ENCODE peak calls at places on chromosomes 1 and 21, in nine cellular contexts. J is heart left ventricle; R is CD4-positive, CD25-positive, alpha-beta regulatory T cell; H is neuronal stem cell; G is fibroblast of lung; B is sigmoid colon; D is right lobe of liver; T is aorta; X is heart right ventricle. K is an unnamed sample.

GRCh38 chr1:67479146-67479891 is 49.1 kb upstream of the SERBP1 start:
- DNase-seq in J (no peak), R (no peak), H (no peak), G (peak), B (no peak), D (no peak), T (peak), X (peak), K (peak)

GRCh38 chr1:223887724-223888428 is 42.1 kb upstream of the TP53BP2 start:
- DNase-seq in J (peak), R (no peak), H (no peak), G (peak), B (no peak), D (no peak), T (peak), X (peak), K (peak)

GRCh38 chr1:39082140-39082799 is 56.1 kb downstream of the NDUFS5 start:
- DNase-seq in J (no peak), R (no peak), H (peak), G (no peak), B (no peak), D (no peak), T (no peak), X (no peak), K (no peak)

GRCh38 chr1:68231627-68232303 is 558 bp downstream of the WLS start:
- DNase-seq in J (peak), R (no peak), H (no peak), G (peak), B (peak), D (peak), T (peak), X (peak), K (peak)

GRCh38 chr1:41389009-41389408 is 27.8 kb downstream of the FOXO6 start:
- DNase-seq in J (no peak), R (no peak), H (no peak), G (no peak), B (no peak), D (no peak), T (no peak), X (no peak), K (peak)

GRCh38 chr1:28966617-28967016 is 52.2 kb downstream of the EPB41 start:
- DNase-seq in J (no peak), R (no peak), H (no peak), G (no peak), B (no peak), D (no peak), T (no peak), X (no peak), K (no peak)

GRCh38 chr1:117836069-117836468 is 93.4 kb downstream of the GDAP2 start:
- DNase-seq in J (no peak), R (peak), H (no peak), G (no peak), B (no peak), D (no peak), T (no peak), X (no peak), K (no peak)

GRCh38 chr1:44924835-44925464 is 61.4 kb downstream of the EIF2B3 start:
- DNase-seq in J (no peak), R (peak), H (no peak), G (peak), B (no peak), D (no peak), T (no peak), X (no peak), K (no peak)

GRCh38 chr1:184838374-184838995 is 83.8 kb upstream of the EDEM3 start:
- DNase-seq in J (peak), R (no peak), H (no peak), G (peak), B (peak), D (no peak), T (no peak), X (peak), K (peak)

GRCh38 chr1:209839875-209840491 is 12.2 kb downstream of the UTP25 start:
- DNase-seq in J (no peak), R (no peak), H (no peak), G (peak), B (no peak), D (no peak), T (no peak), X (no peak), K (no peak)

GRCh38 chr1:205417884-205418283 is 4.0 kb downstream of the LEMD1 start:
- DNase-seq in J (no peak), R (no peak), H (no peak), G (no peak), B (no peak), D (no peak), T (no peak), X (no peak), K (no peak)

GRCh38 chr1:84156210-84156621 is 12.1 kb downstream of the PRKACB start:
- DNase-seq in J (no peak), R (no peak), H (no peak), G (peak), B (no peak), D (no peak), T (no peak), X (no peak), K (no peak)

GRCh38 chr1:203839081-203839480 is 22.3 kb upstream of the SNRPE start:
- DNase-seq in J (no peak), R (no peak), H (no peak), G (peak), B (no peak), D (no peak), T (no peak), X (no peak), K (no peak)

GRCh38 chr1:150151291-150152181 is 1.8 kb downstream of the PLEKHO1 start:
- DNase-seq in J (peak), R (peak), H (no peak), G (no peak), B (peak), D (no peak), T (no peak), X (peak), K (no peak)

GRCh38 chr1:236413688-236414087 is 19.6 kb downstream of the EDARADD start:
- DNase-seq in J (no peak), R (no peak), H (no peak), G (no peak), B (no peak), D (peak), T (no peak), X (no peak), K (no peak)

GRCh38 chr1:15755643-15756040 is 3.0 kb upstream of the FBLIM1 start:
- DNase-seq in J (no peak), R (no peak), H (no peak), G (no peak), B (no peak), D (no peak), T (no peak), X (no peak), K (no peak)

GRCh38 chr1:23904748-23905357 is 8.3 kb downstream of the CNR2 start:
- DNase-seq in J (no peak), R (no peak), H (no peak), G (no peak), B (no peak), D (no peak), T (no peak), X (no peak), K (no peak)

GRCh38 chr1:209659909-209660308 is 7.7 kb upstream of the LAMB3 start:
- DNase-seq in J (no peak), R (no peak), H (no peak), G (peak), B (no peak), D (no peak), T (no peak), X (no peak), K (no peak)

GRCh38 chr1:54973205-54973921 is 7.1 kb upstream of the TMEM61 start:
- DNase-seq in J (peak), R (no peak), H (peak), G (peak), B (no peak), D (peak), T (no peak), X (peak), K (peak)

GRCh38 chr1:200428482-200429205 is 18.8 kb upstream of the ZNF281 start:
- DNase-seq in J (no peak), R (no peak), H (no peak), G (peak), B (no peak), D (no peak), T (no peak), X (no peak), K (no peak)

GRCh38 chr1:233972951-233973635 is 68.6 kb downstream of the SLC35F3 start:
- DNase-seq in J (no peak), R (no peak), H (no peak), G (no peak), B (no peak), D (no peak), T (no peak), X (no peak), K (no peak)

GRCh38 chr1:17551755-17552234 is 12.3 kb downstream of the ARHGEF10L start:
- DNase-seq in J (no peak), R (no peak), H (no peak), G (peak), B (no peak), D (no peak), T (peak), X (no peak), K (no peak)

GRCh38 chr1:241408170-241408569 is 51.2 kb upstream of the RGS7 start:
- DNase-seq in J (no peak), R (no peak), H (no peak), G (peak), B (no peak), D (no peak), T (no peak), X (no peak), K (no peak)

GRCh38 chr1:108082741-108083562 is 117.2 kb downstream of the SLC25A24 start:
- DNase-seq in J (no peak), R (peak), H (no peak), G (no peak), B (no peak), D (no peak), T (no peak), X (no peak), K (no peak)

GRCh38 chr1:96038636-96039035 is 682.9 kb upstream of the PTBP2 start:
- DNase-seq in J (no peak), R (no peak), H (no peak), G (no peak), B (no peak), D (no peak), T (no peak), X (no peak), K (no peak)

GRCh38 chr1:167156466-167156865 is 62.6 kb downstream of the STYXL2 start:
- DNase-seq in J (no peak), R (no peak), H (no peak), G (no peak), B (no peak), D (no peak), T (no peak), X (no peak), K (no peak)

GRCh38 chr1:244054924-244055263 is 3.8 kb downstream of the ZBTB18 start:
- DNase-seq in J (no peak), R (no peak), H (no peak), G (no peak), B (no peak), D (no peak), T (no peak), X (no peak), K (peak)

GRCh38 chr21:17523007-17523451 is 10.2 kb downstream of the CXADR start:
- DNase-seq in J (no peak), R (no peak), H (no peak), G (peak), B (no peak), D (peak), T (no peak), X (no peak), K (no peak)

GRCh38 chr1:23149110-23149509 is 19.5 kb downstream of the LUZP1 start:
- DNase-seq in J (no peak), R (no peak), H (no peak), G (peak), B (no peak), D (peak), T (no peak), X (no peak), K (no peak)

GRCh38 chr1:226292874-226293552 is 16.0 kb downstream of the LIN9 start:
- DNase-seq in J (no peak), R (no peak), H (no peak), G (no peak), B (no peak), D (no peak), T (no peak), X (no peak), K (no peak)

GRCh38 chr1:62725981-62726588 is 37.9 kb upstream of the DOCK7 start:
- DNase-seq in J (no peak), R (no peak), H (no peak), G (no peak), B (no peak), D (no peak), T (no peak), X (no peak), K (no peak)

GRCh38 chr1:162753001-162753658 is 37.4 kb upstream of the HSD17B7 start:
- DNase-seq in J (no peak), R (no peak), H (no peak), G (no peak), B (no peak), D (peak), T (no peak), X (no peak), K (no peak)

GRCh38 chr1:118914379-118915161 is 73.6 kb downstream of the TBX15 start:
- DNase-seq in J (no peak), R (no peak), H (no peak), G (no peak), B (no peak), D (peak), T (no peak), X (no peak), K (no peak)

GRCh38 chr1:206663832-206664652 is 20.7 kb upstream of the MAPKAPK2 start:
- DNase-seq in J (peak), R (peak), H (peak), G (peak), B (peak), D (peak), T (no peak), X (peak), K (peak)

GRCh38 chr1:84598846-84599741 is 24.9 kb upstream of the CTBS start:
- DNase-seq in J (no peak), R (peak), H (no peak), G (peak), B (no peak), D (no peak), T (no peak), X (no peak), K (no peak)

GRCh38 chr1:166166400-166166699 is 451 bp downstream of the FAM78B start:
- DNase-seq in J (no peak), R (no peak), H (no peak), G (no peak), B (no peak), D (no peak), T (peak), X (no peak), K (no peak)

DNA sequence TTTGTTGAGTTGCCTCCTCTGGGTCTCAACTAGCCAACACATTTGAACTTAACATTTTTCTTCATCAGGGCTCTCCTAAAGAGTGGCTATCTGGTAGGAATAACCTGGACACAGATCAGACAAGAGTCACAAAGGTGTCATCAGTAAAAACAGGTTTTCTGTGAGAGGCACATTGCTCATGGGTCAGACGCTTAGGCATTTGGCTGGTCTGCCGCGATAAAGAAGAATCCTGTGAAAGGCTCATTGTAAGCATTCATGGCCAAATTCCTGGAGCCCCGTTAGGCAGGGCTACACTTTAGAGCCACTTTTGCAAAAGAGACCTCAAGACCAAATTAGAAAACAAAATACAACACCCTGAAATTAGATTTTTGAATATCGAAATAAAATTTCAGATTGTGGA is 64.2 kb upstream of the PDE4B start:
- DNase-seq in J (no peak), R (no peak), H (peak), G (no peak), B (no peak), D (no peak), T (no peak), X (no peak), K (no peak)
- H3K27ac ChIP-seq in J (no peak), R (no peak), H (no peak), G (no peak), B (no peak), D (no peak), T (no peak), X (no peak), K (no peak)

DNA sequence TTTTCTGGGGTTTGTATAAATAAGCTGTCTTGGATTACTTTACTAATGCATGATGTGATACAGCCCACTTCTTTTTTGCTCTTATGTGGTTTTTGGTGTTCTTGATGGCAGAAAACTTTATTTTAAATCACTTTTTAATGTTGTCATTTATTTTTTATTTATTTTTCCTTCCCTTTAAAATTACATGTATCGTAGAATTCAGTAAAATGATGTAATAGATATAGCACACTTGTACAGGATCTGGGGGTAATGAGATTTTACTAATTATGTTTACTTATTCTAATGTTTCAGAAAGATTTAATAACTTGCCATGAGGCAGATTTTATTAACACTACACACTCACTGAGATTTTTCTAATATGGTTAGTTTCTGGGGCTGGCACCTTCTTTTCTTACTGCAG is 701 bp upstream of the B3GALT2 start:
- DNase-seq in J (no peak), R (no peak), H (no peak), G (peak), B (no peak), D (no peak), T (no peak), X (no peak), K (no peak)
- H3K27ac ChIP-seq in J (peak), R (peak), H (no peak), G (no peak), B (peak), D (no peak), T (no peak), X (peak), K (no peak)

GRCh38 chr21:42230636-42231035 is 11.7 kb downstream of the ABCG1 start:
- DNase-seq in J (peak), R (no peak), H (no peak), G (no peak), B (peak), D (no peak), T (no peak), X (no peak), K (no peak)
- H3K27ac ChIP-seq in J (no peak), R (no peak), H (no peak), G (no peak), B (no peak), D (peak), T (no peak), X (peak), K (no peak)

GRCh38 chr1:8406011-8406410 is 88.1 kb downstream of the SLC45A1 start:
- DNase-seq in J (no peak), R (no peak), H (no peak), G (no peak), B (no peak), D (no peak), T (no peak), X (no peak), K (no peak)
- H3K27ac ChIP-seq in J (no peak), R (no peak), H (no peak), G (no peak), B (peak), D (no peak), T (no peak), X (peak), K (no peak)

DNA sequence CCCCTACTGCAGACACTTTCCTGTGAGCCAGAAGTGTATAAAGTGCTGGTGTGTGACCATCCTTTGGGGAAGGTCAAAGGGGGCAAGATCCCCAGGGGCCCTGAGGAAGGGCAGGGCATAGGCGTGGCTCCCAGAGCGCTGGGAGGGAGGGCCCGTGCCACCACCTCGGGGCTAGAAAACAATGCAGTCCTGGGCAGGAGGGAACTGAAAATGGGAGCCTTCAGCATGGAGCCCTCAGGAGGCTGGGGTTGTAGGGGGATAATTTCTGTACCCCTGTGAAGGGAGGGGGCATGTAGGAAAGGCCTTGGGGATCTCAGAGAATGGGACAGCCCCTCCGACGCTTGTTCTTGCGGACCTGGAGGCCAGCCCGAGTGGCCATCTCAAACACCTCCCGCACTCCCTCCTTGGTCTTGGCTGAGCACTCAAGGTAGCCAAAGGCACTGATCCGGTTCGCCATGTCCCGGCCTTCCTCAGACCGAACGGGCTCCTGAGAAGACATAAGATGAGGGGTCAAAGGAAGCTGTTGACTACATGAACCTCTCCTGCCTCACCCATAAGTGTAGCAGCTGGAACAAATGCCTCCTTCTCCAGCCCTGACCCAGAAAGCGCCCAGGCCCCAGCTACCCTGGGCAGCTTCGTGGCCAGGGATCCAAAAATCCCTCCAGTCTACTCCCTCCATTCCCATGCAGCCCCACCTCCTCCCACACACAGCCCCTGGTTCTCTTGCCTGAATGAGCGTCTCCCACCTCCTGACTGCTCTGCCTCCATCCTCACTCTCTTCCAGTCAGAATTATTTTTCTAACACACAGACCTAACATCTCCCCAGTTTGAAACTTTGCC is 5.5 kb downstream of the RHOC start:
- DNase-seq in J (no peak), R (no peak), H (no peak), G (no peak), B (peak), D (no peak), T (peak), X (no peak), K (no peak)
- H3K27ac ChIP-seq in J (peak), R (peak), H (no peak), G (peak), B (peak), D (peak), T (peak), X (peak), K (peak)

GRCh38 chr21:20334585-20334984 is 663.6 kb upstream of the NCAM2 start:
- DNase-seq in J (no peak), R (no peak), H (no peak), G (no peak), B (no peak), D (no peak), T (no peak), X (no peak), K (no peak)

GRCh38 chr21:20330652-20331051 is 667.6 kb upstream of the NCAM2 start:
- DNase-seq in J (no peak), R (no peak), H (no peak), G (no peak), B (no peak), D (no peak), T (no peak), X (no peak), K (no peak)

GRCh38 chr21:20329636-20330035 is 668.6 kb upstream of the NCAM2 start:
- DNase-seq in J (no peak), R (no peak), H (no peak), G (no peak), B (no peak), D (no peak), T (no peak), X (no peak), K (no peak)
- H3K27ac ChIP-seq in J (no peak), R (no peak), H (no peak), G (no peak), B (no peak), D (no peak), T (no peak), X (no peak), K (no peak)

GRCh38 chr21:43959231-43960041 is 52.7 kb upstream of the TRAPPC10 start:
- DNase-seq in J (no peak), R (peak), H (no peak), G (no peak), B (no peak), D (peak), T (no peak), X (no peak), K (peak)

GRCh38 chr21:43957128-43957571 is 55.0 kb upstream of the TRAPPC10 start:
- DNase-seq in J (no peak), R (no peak), H (no peak), G (no peak), B (no peak), D (no peak), T (no peak), X (no peak), K (no peak)

GRCh38 chr21:43957629-43958362 is 54.3 kb upstream of the TRAPPC10 start:
- DNase-seq in J (no peak), R (no peak), H (no peak), G (no peak), B (no peak), D (no peak), T (no peak), X (no peak), K (no peak)

GRCh38 chr21:43958364-43959158 is 53.5 kb upstream of the TRAPPC10 start:
- DNase-seq in J (no peak), R (peak), H (no peak), G (no peak), B (no peak), D (no peak), T (no peak), X (no peak), K (peak)

GRCh38 chr21:43961382-43961909 is 50.7 kb upstream of the TRAPPC10 start:
- DNase-seq in J (no peak), R (no peak), H (no peak), G (no peak), B (no peak), D (no peak), T (no peak), X (no peak), K (no peak)
- H3K27ac ChIP-seq in J (no peak), R (no peak), H (no peak), G (no peak), B (no peak), D (no peak), T (no peak), X (no peak), K (no peak)